ENCODE peak calls at places on chromosomes 13 and 19, in nine cellular contexts. One of them, this sample, is unnamed.

GRCh38 chr13:25046274-25046984 is 49.5 kb upstream of the PABPC3 start:
- DNase-seq in kidney tubule cell: no peak
- DNase-seq in activated naive CD4-positive, alpha-beta T cell treated with Interleukin-2 at 50 U/mL for 16 hours: no peak
- DNase-seq in C1 segment of cervical spinal cord: no peak
- DNase-seq in stomach: no peak
- DNase-seq in AG04450: no peak
- DNase-seq in EL: no peak
- DNase-seq in MM.1S: no peak
- DNase-seq in NCI-H2107: no peak
- DNase-seq in this sample: peak; percentile 30

GRCh38 chr19:48600679-48601382 is 5.7 kb upstream of the SPACA4 start:
- DNase-seq in AG04450: no peak
- DNase-seq in MM.1S: no peak
- DNase-seq in kidney tubule cell: no peak
- DNase-seq in C1 segment of cervical spinal cord: no peak
- DNase-seq in EL: no peak
- DNase-seq in NCI-H2107: no peak
- DNase-seq in activated naive CD4-positive, alpha-beta T cell treated with Interleukin-2 at 50 U/mL for 16 hours: no peak
- DNase-seq in stomach: no peak
- DNase-seq in this sample: no peak

GRCh38 chr13:94252209-94252608 is 227.3 kb downstream of the DCT start:
- DNase-seq in stomach: no peak
- DNase-seq in AG04450: no peak
- DNase-seq in kidney tubule cell: no peak
- DNase-seq in NCI-H2107: no peak
- DNase-seq in EL: no peak
- DNase-seq in C1 segment of cervical spinal cord: no peak
- DNase-seq in activated naive CD4-positive, alpha-beta T cell treated with Interleukin-2 at 50 U/mL for 16 hours: no peak
- DNase-seq in MM.1S: no peak
- DNase-seq in this sample: no peak

GRCh38 chr13:37947419-37948140 is 78.0 kb upstream of the TRPC4 start:
- DNase-seq in NCI-H2107: no peak
- DNase-seq in AG04450: no peak
- DNase-seq in MM.1S: no peak
- DNase-seq in kidney tubule cell: no peak
- DNase-seq in stomach: no peak
- DNase-seq in EL: no peak
- DNase-seq in C1 segment of cervical spinal cord: no peak
- DNase-seq in activated naive CD4-positive, alpha-beta T cell treated with Interleukin-2 at 50 U/mL for 16 hours: no peak
- DNase-seq in this sample: no peak

GRCh38 chr19:33428627-33429013 is 55.1 kb downstream of the CEBPG start:
- DNase-seq in MM.1S: no peak
- DNase-seq in C1 segment of cervical spinal cord: no peak
- DNase-seq in EL: no peak
- DNase-seq in NCI-H2107: no peak
- DNase-seq in AG04450: no peak
- DNase-seq in stomach: no peak
- DNase-seq in kidney tubule cell: no peak
- DNase-seq in activated naive CD4-positive, alpha-beta T cell treated with Interleukin-2 at 50 U/mL for 16 hours: no peak
- DNase-seq in this sample: no peak

GRCh38 chr13:29847501-29847983 is 2.9 kb downstream of the UBL3 start:
- DNase-seq in C1 segment of cervical spinal cord: peak; percentile 16
- DNase-seq in AG04450: no peak
- DNase-seq in kidney tubule cell: peak; percentile 42
- DNase-seq in stomach: no peak
- DNase-seq in MM.1S: no peak
- DNase-seq in EL: peak; percentile 76
- DNase-seq in activated naive CD4-positive, alpha-beta T cell treated with Interleukin-2 at 50 U/mL for 16 hours: no peak
- DNase-seq in NCI-H2107: no peak
- DNase-seq in this sample: no peak

GRCh38 chr19:38437295-38437694 is 3.8 kb downstream of the RYR1 start:
- DNase-seq in EL: no peak
- DNase-seq in C1 segment of cervical spinal cord: no peak
- DNase-seq in MM.1S: no peak
- DNase-seq in activated naive CD4-positive, alpha-beta T cell treated with Interleukin-2 at 50 U/mL for 16 hours: no peak
- DNase-seq in stomach: no peak
- DNase-seq in NCI-H2107: no peak
- DNase-seq in AG04450: no peak
- DNase-seq in kidney tubule cell: no peak
- DNase-seq in this sample: no peak

GRCh38 chr19:2663920-2664571 is 38.4 kb downstream of the GNG7 start:
- DNase-seq in stomach: peak; percentile 47
- DNase-seq in C1 segment of cervical spinal cord: peak; percentile 35
- DNase-seq in kidney tubule cell: peak; percentile 6
- DNase-seq in MM.1S: peak; percentile 91
- DNase-seq in AG04450: no peak
- DNase-seq in NCI-H2107: no peak
- DNase-seq in activated naive CD4-positive, alpha-beta T cell treated with Interleukin-2 at 50 U/mL for 16 hours: no peak
- DNase-seq in EL: no peak
- DNase-seq in this sample: no peak

GRCh38 chr19:38670921-38671398 is 23.5 kb downstream of the ACTN4 start:
- DNase-seq in kidney tubule cell: no peak
- DNase-seq in MM.1S: no peak
- DNase-seq in activated naive CD4-positive, alpha-beta T cell treated with Interleukin-2 at 50 U/mL for 16 hours: no peak
- DNase-seq in C1 segment of cervical spinal cord: no peak
- DNase-seq in stomach: no peak
- DNase-seq in AG04450: no peak
- DNase-seq in NCI-H2107: no peak
- DNase-seq in EL: no peak
- DNase-seq in this sample: no peak

GRCh38 chr19:5026706-5027273 is 57.9 kb downstream of the KDM4B start:
- DNase-seq in kidney tubule cell: no peak
- DNase-seq in NCI-H2107: no peak
- DNase-seq in stomach: no peak
- DNase-seq in EL: no peak
- DNase-seq in MM.1S: no peak
- DNase-seq in activated naive CD4-positive, alpha-beta T cell treated with Interleukin-2 at 50 U/mL for 16 hours: no peak
- DNase-seq in AG04450: no peak
- DNase-seq in C1 segment of cervical spinal cord: no peak
- DNase-seq in this sample: no peak

GRCh38 chr13:54415753-54416366 is 1387.2 kb downstream of the OLFM4 start:
- DNase-seq in MM.1S: no peak
- DNase-seq in NCI-H2107: no peak
- DNase-seq in stomach: no peak
- DNase-seq in C1 segment of cervical spinal cord: no peak
- DNase-seq in kidney tubule cell: no peak
- DNase-seq in AG04450: no peak
- DNase-seq in activated naive CD4-positive, alpha-beta T cell treated with Interleukin-2 at 50 U/mL for 16 hours: no peak
- DNase-seq in EL: no peak
- DNase-seq in this sample: no peak

GRCh38 chr13:102779426-102780159 is 6.0 kb upstream of the TEX30 start:
- DNase-seq in NCI-H2107: no peak
- DNase-seq in stomach: no peak
- DNase-seq in AG04450: no peak
- DNase-seq in activated naive CD4-positive, alpha-beta T cell treated with Interleukin-2 at 50 U/mL for 16 hours: peak; percentile 26
- DNase-seq in kidney tubule cell: no peak
- DNase-seq in MM.1S: peak; percentile 67
- DNase-seq in EL: no peak
- DNase-seq in C1 segment of cervical spinal cord: no peak
- DNase-seq in this sample: no peak

GRCh38 chr13:41345921-41346589 is 35.0 kb downstream of the NAA16 start:
- DNase-seq in stomach: no peak
- DNase-seq in C1 segment of cervical spinal cord: no peak
- DNase-seq in EL: no peak
- DNase-seq in NCI-H2107: no peak
- DNase-seq in AG04450: no peak
- DNase-seq in MM.1S: no peak
- DNase-seq in activated naive CD4-positive, alpha-beta T cell treated with Interleukin-2 at 50 U/mL for 16 hours: no peak
- DNase-seq in kidney tubule cell: no peak
- DNase-seq in this sample: no peak

GRCh38 chr13:91058066-91058465 is 289.4 kb upstream of the MIR17HG start:
- DNase-seq in MM.1S: peak; percentile 44
- DNase-seq in EL: no peak
- DNase-seq in stomach: no peak
- DNase-seq in kidney tubule cell: peak; percentile 45
- DNase-seq in NCI-H2107: no peak
- DNase-seq in activated naive CD4-positive, alpha-beta T cell treated with Interleukin-2 at 50 U/mL for 16 hours: no peak
- DNase-seq in AG04450: no peak
- DNase-seq in C1 segment of cervical spinal cord: no peak
- DNase-seq in this sample: no peak

GRCh38 chr13:43776680-43777079 is 10.1 kb downstream of the ENOX1 start:
- DNase-seq in MM.1S: no peak
- DNase-seq in stomach: no peak
- DNase-seq in NCI-H2107: no peak
- DNase-seq in AG04450: no peak
- DNase-seq in kidney tubule cell: peak; percentile 53
- DNase-seq in EL: peak; percentile 15
- DNase-seq in C1 segment of cervical spinal cord: no peak
- DNase-seq in activated naive CD4-positive, alpha-beta T cell treated with Interleukin-2 at 50 U/mL for 16 hours: no peak
- DNase-seq in this sample: no peak

GRCh38 chr19:51593969-51594773 is 23.1 kb downstream of the ZNF175 start:
- DNase-seq in activated naive CD4-positive, alpha-beta T cell treated with Interleukin-2 at 50 U/mL for 16 hours: peak; percentile 96
- DNase-seq in MM.1S: peak; percentile 86
- DNase-seq in stomach: peak; percentile 99
- DNase-seq in AG04450: peak; percentile 93
- DNase-seq in EL: peak; percentile 96
- DNase-seq in NCI-H2107: peak; percentile 79
- DNase-seq in C1 segment of cervical spinal cord: peak; percentile 95
- DNase-seq in kidney tubule cell: peak; percentile 97
- DNase-seq in this sample: peak; percentile 97

GRCh38 chr19:55433292-55433691 is 9.8 kb downstream of the SHISA7 start:
- DNase-seq in NCI-H2107: no peak
- DNase-seq in AG04450: no peak
- DNase-seq in kidney tubule cell: no peak
- DNase-seq in MM.1S: no peak
- DNase-seq in EL: no peak
- DNase-seq in activated naive CD4-positive, alpha-beta T cell treated with Interleukin-2 at 50 U/mL for 16 hours: no peak
- DNase-seq in stomach: no peak
- DNase-seq in C1 segment of cervical spinal cord: no peak
- DNase-seq in this sample: no peak

GRCh38 chr13:42892760-42893159 is 99.3 kb downstream of the EPSTI1 start:
- DNase-seq in stomach: no peak
- DNase-seq in C1 segment of cervical spinal cord: no peak
- DNase-seq in EL: peak; percentile 14
- DNase-seq in MM.1S: no peak
- DNase-seq in kidney tubule cell: no peak
- DNase-seq in NCI-H2107: no peak
- DNase-seq in AG04450: no peak
- DNase-seq in activated naive CD4-positive, alpha-beta T cell treated with Interleukin-2 at 50 U/mL for 16 hours: no peak
- DNase-seq in this sample: no peak

GRCh38 chr19:18112989-18113478 is 15.5 kb downstream of the MAST3 start:
- DNase-seq in EL: peak; percentile 77
- DNase-seq in kidney tubule cell: peak; percentile 78
- DNase-seq in stomach: peak; percentile 87
- DNase-seq in AG04450: no peak
- DNase-seq in NCI-H2107: peak; percentile 46
- DNase-seq in C1 segment of cervical spinal cord: peak; percentile 70
- DNase-seq in activated naive CD4-positive, alpha-beta T cell treated with Interleukin-2 at 50 U/mL for 16 hours: peak; percentile 80
- DNase-seq in MM.1S: peak; percentile 74
- DNase-seq in this sample: peak; percentile 96

GRCh38 chr13:25463496-25463895 is 91.7 kb downstream of the ATP8A2 start:
- DNase-seq in NCI-H2107: no peak
- DNase-seq in activated naive CD4-positive, alpha-beta T cell treated with Interleukin-2 at 50 U/mL for 16 hours: no peak
- DNase-seq in C1 segment of cervical spinal cord: no peak
- DNase-seq in stomach: no peak
- DNase-seq in kidney tubule cell: peak; percentile 84
- DNase-seq in AG04450: no peak
- DNase-seq in MM.1S: no peak
- DNase-seq in EL: peak; percentile 57
- DNase-seq in this sample: no peak

GRCh38 chr13:30429721-30430694 is 7.7 kb downstream of the UBE2L5 start:
- DNase-seq in activated naive CD4-positive, alpha-beta T cell treated with Interleukin-2 at 50 U/mL for 16 hours: peak; percentile 36
- DNase-seq in EL: peak; percentile 90
- DNase-seq in stomach: no peak
- DNase-seq in MM.1S: no peak
- DNase-seq in kidney tubule cell: peak; percentile 92
- DNase-seq in C1 segment of cervical spinal cord: no peak
- DNase-seq in AG04450: peak; percentile 65
- DNase-seq in NCI-H2107: no peak
- DNase-seq in this sample: no peak

GRCh38 chr13:30615851-30616311 is 1.8 kb upstream of the USPL1 start:
- DNase-seq in MM.1S: peak; percentile 38
- DNase-seq in NCI-H2107: no peak
- DNase-seq in C1 segment of cervical spinal cord: no peak
- DNase-seq in activated naive CD4-positive, alpha-beta T cell treated with Interleukin-2 at 50 U/mL for 16 hours: no peak
- DNase-seq in stomach: no peak
- DNase-seq in AG04450: no peak
- DNase-seq in EL: peak; percentile 32
- DNase-seq in kidney tubule cell: peak; percentile 46
- DNase-seq in this sample: no peak

GRCh38 chr19:54266133-54266532 is 9.1 kb upstream of the LILRB5 start:
- DNase-seq in EL: peak; percentile 67
- DNase-seq in kidney tubule cell: peak; percentile 72
- DNase-seq in activated naive CD4-positive, alpha-beta T cell treated with Interleukin-2 at 50 U/mL for 16 hours: peak; percentile 64
- DNase-seq in MM.1S: peak; percentile 78
- DNase-seq in stomach: peak; percentile 79
- DNase-seq in NCI-H2107: no peak
- DNase-seq in C1 segment of cervical spinal cord: no peak
- DNase-seq in AG04450: peak; percentile 36
- DNase-seq in this sample: peak; percentile 88

GRCh38 chr13:98401936-98402335 is 175.0 kb downstream of the STK24 start:
- DNase-seq in C1 segment of cervical spinal cord: no peak
- DNase-seq in AG04450: no peak
- DNase-seq in kidney tubule cell: no peak
- DNase-seq in MM.1S: no peak
- DNase-seq in stomach: peak; percentile 67
- DNase-seq in EL: no peak
- DNase-seq in NCI-H2107: peak; percentile 37
- DNase-seq in activated naive CD4-positive, alpha-beta T cell treated with Interleukin-2 at 50 U/mL for 16 hours: no peak
- DNase-seq in this sample: no peak

GRCh38 chr19:51729781-51730180 is 6.0 kb upstream of the HAS1 start:
- DNase-seq in AG04450: no peak
- DNase-seq in stomach: no peak
- DNase-seq in activated naive CD4-positive, alpha-beta T cell treated with Interleukin-2 at 50 U/mL for 16 hours: no peak
- DNase-seq in NCI-H2107: no peak
- DNase-seq in C1 segment of cervical spinal cord: no peak
- DNase-seq in EL: no peak
- DNase-seq in MM.1S: no peak
- DNase-seq in kidney tubule cell: no peak
- DNase-seq in this sample: no peak

GRCh38 chr19:638901-639250 is 803 bp upstream of the FGF22 start:
- DNase-seq in MM.1S: no peak
- DNase-seq in AG04450: no peak
- DNase-seq in stomach: no peak
- DNase-seq in kidney tubule cell: no peak
- DNase-seq in C1 segment of cervical spinal cord: no peak
- DNase-seq in NCI-H2107: no peak
- DNase-seq in activated naive CD4-positive, alpha-beta T cell treated with Interleukin-2 at 50 U/mL for 16 hours: no peak
- DNase-seq in EL: no peak
- DNase-seq in this sample: no peak

GRCh38 chr13:30774214-30774730 is 38.9 kb downstream of the ALOX5AP start:
- DNase-seq in C1 segment of cervical spinal cord: no peak
- DNase-seq in kidney tubule cell: no peak
- DNase-seq in AG04450: no peak
- DNase-seq in MM.1S: peak; percentile 44
- DNase-seq in EL: no peak
- DNase-seq in activated naive CD4-positive, alpha-beta T cell treated with Interleukin-2 at 50 U/mL for 16 hours: peak; percentile 46
- DNase-seq in stomach: no peak
- DNase-seq in NCI-H2107: no peak
- DNase-seq in this sample: no peak

GRCh38 chr13:55155046-55155445 is 1985.7 kb upstream of the PRR20A start:
- DNase-seq in EL: no peak
- DNase-seq in NCI-H2107: no peak
- DNase-seq in C1 segment of cervical spinal cord: no peak
- DNase-seq in AG04450: no peak
- DNase-seq in activated naive CD4-positive, alpha-beta T cell treated with Interleukin-2 at 50 U/mL for 16 hours: no peak
- DNase-seq in MM.1S: no peak
- DNase-seq in stomach: no peak
- DNase-seq in kidney tubule cell: no peak
- DNase-seq in this sample: no peak

GRCh38 chr19:44748426-44749254 is at the start of gene BCL3:
- DNase-seq in stomach: peak; percentile 80
- DNase-seq in MM.1S: peak; percentile 86
- DNase-seq in activated naive CD4-positive, alpha-beta T cell treated with Interleukin-2 at 50 U/mL for 16 hours: peak; percentile 75
- DNase-seq in C1 segment of cervical spinal cord: no peak
- DNase-seq in EL: no peak
- DNase-seq in NCI-H2107: no peak
- DNase-seq in AG04450: no peak
- DNase-seq in kidney tubule cell: peak; percentile 79
- DNase-seq in this sample: no peak

GRCh38 chr13:61029064-61029463 is 386.6 kb downstream of the PCDH20 start:
- DNase-seq in stomach: no peak
- DNase-seq in C1 segment of cervical spinal cord: peak; percentile 1
- DNase-seq in MM.1S: no peak
- DNase-seq in activated naive CD4-positive, alpha-beta T cell treated with Interleukin-2 at 50 U/mL for 16 hours: no peak
- DNase-seq in kidney tubule cell: no peak
- DNase-seq in EL: no peak
- DNase-seq in AG04450: no peak
- DNase-seq in NCI-H2107: no peak
- DNase-seq in this sample: no peak

GRCh38 chr19:46392252-46392801 is 21.0 kb downstream of the CCDC8 start:
- DNase-seq in NCI-H2107: no peak
- DNase-seq in AG04450: no peak
- DNase-seq in MM.1S: no peak
- DNase-seq in C1 segment of cervical spinal cord: no peak
- DNase-seq in activated naive CD4-positive, alpha-beta T cell treated with Interleukin-2 at 50 U/mL for 16 hours: no peak
- DNase-seq in EL: peak; percentile 21
- DNase-seq in stomach: no peak
- DNase-seq in kidney tubule cell: no peak
- DNase-seq in this sample: peak; percentile 53